ENCODE peak calls at places on chromosomes 11 and 22, in ten cellular contexts. V is activated naive CD4-positive, alpha-beta T cell treated with anti-CD3 and anti-CD28 coated beads, Interleukin-2, amount 50 U/mL, for 16 hours; B is HAP-1; R is anterior cingulate cortex; A is neuronal stem cell; H is stimulated activated effector memory CD8-positive, alpha-beta T cell treated with anti-CD3 and anti-CD28 coated beads, Interleukin-12 subunit alpha, Interleukin-12 subunit beta, amount 100 ng/mL, for 72 hours; E is GM04503; I is SW 1271; T is kidney epithelial cell; U is activated T-cell treated with anti-CD3 and anti-CD28 coated beads for 24 hours. Z is an unnamed sample.
A peak's percentile ranks its signal among the peaks of the same experiment; 100 is the strongest.

GRCh38 chr11:1619449-1619848 is 2.5 kb downstream of the KRTAP5-4 start:
- DNase-seq in I (no peak), A (no peak), H (no peak), E (no peak), B (no peak), R (no peak), V (no peak), U (no peak), T (no peak), Z (no peak)

GRCh38 chr11:1921576-1922141 is 2.2 kb downstream of the TNNT3 start:
- DNase-seq in E (no peak), U (no peak), B (no peak), V (no peak), H (no peak), T (no peak), R (peak; percentile 9), A (no peak), I (no peak), Z (no peak)

GRCh38 chr22:39518124-39518786 is 2.1 kb upstream of the ATF4 start:
- DNase-seq in B (no peak), A (no peak), T (no peak), U (no peak), E (no peak), I (no peak), H (no peak), V (no peak), R (no peak), Z (no peak)

GRCh38 chr22:35203583-35203982 is 53.7 kb upstream of the HMGXB4 start:
- DNase-seq in H (no peak), T (no peak), R (no peak), V (no peak), A (no peak), E (no peak), B (no peak), I (no peak), U (no peak), Z (no peak)

GRCh38 chr22:45224988-45225731 is 15.5 kb downstream of the KIAA0930 start:
- DNase-seq in R (peak; percentile 92), H (no peak), E (no peak), V (no peak), U (no peak), T (no peak), B (no peak), I (no peak), A (no peak), Z (no peak)

GRCh38 chr11:13972033-13972910 is 9.7 kb downstream of the SPON1 start:
- DNase-seq in T (no peak), B (no peak), H (no peak), I (no peak), E (peak; percentile 35), R (no peak), U (no peak), V (no peak), A (no peak), Z (no peak)

GRCh38 chr22:32926600-32926999 is 125.1 kb downstream of the TIMP3 start:
- DNase-seq in V (no peak), T (no peak), H (no peak), B (peak; percentile 23), A (no peak), U (no peak), R (no peak), I (peak; percentile 19), E (no peak), Z (no peak)

GRCh38 chr22:17436382-17436951 is 67.2 kb downstream of the CECR2 start:
- DNase-seq in U (no peak), E (no peak), V (no peak), A (peak; percentile 14), T (no peak), B (no peak), R (no peak), H (no peak), I (no peak), Z (no peak)